ENCODE peak calls at places on chromosomes 7 and 10, in eight cellular contexts. U is left ventricle myocardium inferior, N is pancreas, Z is fibroblast of the aortic adventitia, Q is dorsolateral prefrontal cortex, B is transverse colon, K is keratinocyte, O is IMR-90. A is an unnamed sample.

GRCh38 chr10:86439544-86439943 is 72.9 kb upstream of the GRID1 start:
- DNase-seq in U (peak), N (peak), Z (peak), Q (peak), B (peak), K (no peak), O (peak), A (peak)

GRCh38 chr7:136635755-136636154 is 232.7 kb upstream of the CHRM2 start:
- DNase-seq in U (no peak), N (no peak), Z (no peak), Q (no peak), B (no peak), K (no peak), O (no peak), A (no peak)

GRCh38 chr7:12643644-12644043 is 43.8 kb upstream of the ARL4A start:
- DNase-seq in U (no peak), N (no peak), Z (no peak), Q (no peak), B (no peak), K (no peak), O (no peak), A (no peak)

GRCh38 chr7:150685219-150686029 is at the start of gene GIMAP2:
- DNase-seq in U (no peak), N (no peak), Z (no peak), Q (no peak), B (no peak), K (no peak), O (no peak), A (no peak)

GRCh38 chr7:30166155-30166840 is 31.5 kb downstream of the MTURN start:
- DNase-seq in U (no peak), N (no peak), Z (no peak), Q (no peak), B (peak), K (no peak), O (no peak), A (no peak)

GRCh38 chr10:32731527-32731926 is 226.5 kb downstream of the ITGB1 start:
- DNase-seq in U (no peak), N (no peak), Z (no peak), Q (no peak), B (no peak), K (no peak), O (no peak), A (no peak)

GRCh38 chr7:99618726-99619125 is 2.0 kb downstream of the ZSCAN25 start:
- DNase-seq in U (no peak), N (no peak), Z (no peak), Q (no peak), B (no peak), K (peak), O (peak), A (no peak)

GRCh38 chr10:5614081-5614721 is 52.2 kb downstream of the ASB13 start:
- DNase-seq in U (no peak), N (no peak), Z (peak), Q (no peak), B (no peak), K (no peak), O (peak), A (peak)

GRCh38 chr7:44521347-44522095 is 19.6 kb downstream of the NPC1L1 start:
- DNase-seq in U (no peak), N (no peak), Z (no peak), Q (no peak), B (no peak), K (no peak), O (no peak), A (no peak)

GRCh38 chr10:113294868-113295267 is 258.0 kb upstream of the HABP2 start:
- DNase-seq in U (no peak), N (peak), Z (no peak), Q (no peak), B (no peak), K (no peak), O (no peak), A (no peak)

GRCh38 chr7:1886361-1887064 is 216.4 kb downstream of the ELFN1 start:
- DNase-seq in U (peak), N (no peak), Z (no peak), Q (no peak), B (no peak), K (no peak), O (no peak), A (no peak)

GRCh38 chr10:79385804-79386531 is 38.7 kb downstream of the PPIF start:
- DNase-seq in U (peak), N (no peak), Z (no peak), Q (peak), B (no peak), K (no peak), O (no peak), A (no peak)

GRCh38 chr7:38195804-38196595 is 18.0 kb downstream of the STARD3NL start:
- DNase-seq in U (no peak), N (no peak), Z (peak), Q (no peak), B (no peak), K (no peak), O (peak), A (no peak)

GRCh38 chr7:45073843-45074737 is 14.7 kb downstream of the NACAD start:
- DNase-seq in U (peak), N (no peak), Z (no peak), Q (peak), B (no peak), K (no peak), O (no peak), A (no peak)

GRCh38 chr10:28949005-28950004 is 272.0 kb downstream of the BAMBI start:
- DNase-seq in U (no peak), N (no peak), Z (peak), Q (no peak), B (no peak), K (no peak), O (peak), A (no peak)

GRCh38 chr10:35822316-35822715 is 180.2 kb upstream of the FZD8 start:
- DNase-seq in U (peak), N (peak), Z (peak), Q (peak), B (peak), K (no peak), O (peak), A (peak)

GRCh38 chr10:13787015-13787421 is 200.3 kb downstream of the PRPF18 start:
- DNase-seq in U (no peak), N (no peak), Z (no peak), Q (peak), B (peak), K (no peak), O (peak), A (no peak)

GRCh38 chr7:133330085-133330484 is 77.2 kb downstream of the EXOC4 start:
- DNase-seq in U (no peak), N (no peak), Z (no peak), Q (no peak), B (no peak), K (no peak), O (no peak), A (no peak)

GRCh38 chr10:11014671-11015141 is 3.0 kb upstream of the CELF2 start:
- DNase-seq in U (peak), N (no peak), Z (no peak), Q (no peak), B (peak), K (no peak), O (no peak), A (no peak)

GRCh38 chr10:110569120-110569519 is 1.6 kb downstream of the SMC3 start:
- DNase-seq in U (no peak), N (no peak), Z (no peak), Q (no peak), B (no peak), K (no peak), O (no peak), A (no peak)
- H3K4me3 ChIP-seq in U (peak), N (peak), Z (peak), Q (no peak), B (no peak), K (peak), O (no peak), A (peak)

DNA sequence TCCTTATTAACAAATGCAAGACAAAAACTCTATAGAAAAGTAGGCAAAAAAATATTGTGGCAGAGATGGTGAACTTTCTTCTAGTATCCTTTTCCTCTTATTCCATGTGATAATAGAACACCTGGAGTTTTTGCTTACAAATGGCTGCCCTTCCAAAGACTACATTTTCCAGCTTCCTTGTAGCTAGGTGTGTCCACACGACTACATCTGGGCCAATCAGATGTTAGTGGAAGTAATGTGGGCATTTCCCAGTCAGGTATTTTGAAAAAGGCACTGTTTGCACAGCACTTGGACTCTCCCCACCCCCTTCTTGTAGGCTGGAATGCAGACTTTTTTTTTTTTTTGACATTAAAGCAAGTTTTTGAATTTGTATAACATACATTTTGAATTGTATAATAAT is 105.5 kb upstream of the TBX20 start:
- DNase-seq in U (no peak), N (no peak), Z (no peak), Q (no peak), B (no peak), K (no peak), O (no peak), A (no peak)
- TF ChIP-seq CTCF in U (no peak), N (no peak), Z (no peak), Q (no peak), B (no peak), K (no peak), O (no peak), A (no peak)

DNA sequence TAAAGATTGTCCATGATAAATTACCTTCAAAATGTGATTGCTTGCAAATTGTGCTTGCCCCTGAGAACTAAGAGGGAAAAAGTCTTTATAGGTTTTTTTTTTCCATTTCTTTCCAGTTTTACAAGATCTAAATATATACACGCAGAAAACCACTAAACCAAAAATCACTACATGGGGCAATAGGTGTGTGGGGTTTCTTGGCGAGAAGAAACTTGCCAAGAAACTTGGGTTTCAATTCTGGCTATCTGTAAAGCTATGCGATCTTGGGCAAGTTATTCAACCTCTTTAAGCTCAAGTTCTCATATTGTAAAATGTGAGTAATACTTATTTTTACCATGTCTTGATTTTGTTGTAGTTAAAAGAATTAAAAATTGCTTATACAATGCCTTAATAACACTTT is 17.0 kb downstream of the CUBN start:
- DNase-seq in U (no peak), N (no peak), Z (no peak), Q (no peak), B (no peak), K (peak), O (no peak), A (no peak)
- H3K4me3 ChIP-seq in U (no peak), N (no peak), Z (no peak), Q (no peak), B (no peak), K (no peak), O (no peak), A (no peak)

DNA sequence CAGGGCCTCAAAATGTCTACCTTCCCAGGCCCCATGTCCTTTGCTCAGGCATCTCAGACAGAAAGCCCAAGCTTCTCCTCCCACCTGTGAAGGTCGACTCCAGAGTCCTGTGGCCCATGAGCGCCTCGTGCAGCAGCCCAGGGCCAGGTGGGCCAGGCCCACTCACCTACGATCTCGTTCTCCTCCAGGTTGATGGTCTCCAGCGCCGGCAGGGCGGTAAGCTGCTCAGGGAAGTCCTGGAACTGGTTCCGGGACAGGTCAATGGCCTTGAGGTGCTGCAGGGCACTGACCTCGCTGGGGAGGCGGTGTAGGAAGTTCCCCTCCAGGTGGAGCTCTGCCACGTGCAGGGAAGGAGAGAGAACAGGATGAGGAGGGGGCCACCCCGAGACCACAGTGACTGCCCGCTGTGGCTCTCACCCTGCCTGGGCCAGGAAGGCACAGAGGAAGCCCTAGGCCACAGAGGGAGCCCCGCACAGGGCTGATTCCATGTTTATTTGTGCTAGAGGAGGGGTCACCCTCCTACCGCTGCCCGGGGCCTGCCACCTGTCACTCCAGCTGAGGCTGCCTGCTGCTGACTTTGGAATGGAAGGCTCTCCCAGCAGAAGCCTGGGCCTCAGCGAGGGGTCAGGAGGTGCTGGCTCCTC is 40.0 kb upstream of the NPFFR1 start:
- DNase-seq in U (no peak), N (no peak), Z (no peak), Q (no peak), B (no peak), K (no peak), O (no peak), A (no peak)
- TF ChIP-seq CTCF in U (no peak), N (no peak), Z (no peak), Q (no peak), B (no peak), K (no peak), O (no peak), A (no peak)

GRCh38 chr7:93575555-93576397 is 1.3 kb upstream of the CALCR start:
- DNase-seq in U (no peak), N (no peak), Z (no peak), Q (no peak), B (no peak), K (no peak), O (no peak), A (no peak)
- H3K4me3 ChIP-seq in U (no peak), N (peak), Z (no peak), Q (no peak), B (no peak), K (no peak), O (no peak), A (no peak)

GRCh38 chr10:44949127-44949802 is 10.3 kb upstream of the RASSF4 start:
- DNase-seq in U (no peak), N (no peak), Z (no peak), Q (no peak), B (no peak), K (no peak), O (no peak), A (no peak)
- TF ChIP-seq CTCF in U (peak), N (no peak), Z (peak), Q (peak), B (no peak), K (no peak), O (no peak), A (peak)